ENCODE peak calls at places on chromosomes 4 and X, in eight cellular contexts. One of them, this sample, is unnamed.

GRCh38 chrX:125622899-125623298 is 303.2 kb downstream of the TEX13C start:
- DNase-seq in mesendoderm: no peak
- DNase-seq in tibial nerve: no peak
- DNase-seq in cardiac muscle cell: no peak
- DNase-seq in left ventricle myocardium inferior: no peak
- DNase-seq in CD8-positive, alpha-beta T cell: no peak
- DNase-seq in heart right ventricle: no peak
- DNase-seq in BE2C: no peak
- DNase-seq in this sample: no peak

GRCh38 chr4:26022346-26022891 is 108.4 kb downstream of the SMIM20 start:
- DNase-seq in mesendoderm: no peak
- DNase-seq in tibial nerve: no peak
- DNase-seq in cardiac muscle cell: no peak
- DNase-seq in left ventricle myocardium inferior: no peak
- DNase-seq in CD8-positive, alpha-beta T cell: no peak
- DNase-seq in heart right ventricle: no peak
- DNase-seq in BE2C: no peak
- DNase-seq in this sample: peak; percentile 10

GRCh38 chrX:54357414-54358377 is at the start of gene WNK3:
- DNase-seq in mesendoderm: peak; percentile 93
- DNase-seq in tibial nerve: peak; percentile 58
- DNase-seq in cardiac muscle cell: peak; percentile 91
- DNase-seq in left ventricle myocardium inferior: peak; percentile 71
- DNase-seq in CD8-positive, alpha-beta T cell: peak; percentile 13
- DNase-seq in heart right ventricle: peak; percentile 70
- DNase-seq in BE2C: peak; percentile 82
- DNase-seq in this sample: peak; percentile 3

GRCh38 chr4:189592905-189593304 is 347.8 kb upstream of the FRG1 start:
- DNase-seq in mesendoderm: no peak
- DNase-seq in tibial nerve: no peak
- DNase-seq in cardiac muscle cell: no peak
- DNase-seq in left ventricle myocardium inferior: no peak
- DNase-seq in CD8-positive, alpha-beta T cell: no peak
- DNase-seq in heart right ventricle: no peak
- DNase-seq in BE2C: no peak
- DNase-seq in this sample: no peak

GRCh38 chr4:819401-820229 is 6.3 kb downstream of the CPLX1 start:
- DNase-seq in mesendoderm: no peak
- DNase-seq in tibial nerve: no peak
- DNase-seq in cardiac muscle cell: no peak
- DNase-seq in left ventricle myocardium inferior: no peak
- DNase-seq in CD8-positive, alpha-beta T cell: no peak
- DNase-seq in heart right ventricle: no peak
- DNase-seq in BE2C: no peak
- DNase-seq in this sample: no peak

GRCh38 chr4:40909363-40909876 is 159.7 kb downstream of the NSUN7 start:
- DNase-seq in mesendoderm: no peak
- DNase-seq in tibial nerve: no peak
- DNase-seq in cardiac muscle cell: peak; percentile 70
- DNase-seq in left ventricle myocardium inferior: no peak
- DNase-seq in CD8-positive, alpha-beta T cell: no peak
- DNase-seq in heart right ventricle: no peak
- DNase-seq in BE2C: peak; percentile 74
- DNase-seq in this sample: no peak

GRCh38 chrX:132984058-132984650 is 25.7 kb upstream of the HS6ST2 start:
- DNase-seq in mesendoderm: no peak
- DNase-seq in tibial nerve: no peak
- DNase-seq in cardiac muscle cell: no peak
- DNase-seq in left ventricle myocardium inferior: no peak
- DNase-seq in CD8-positive, alpha-beta T cell: no peak
- DNase-seq in heart right ventricle: no peak
- DNase-seq in BE2C: peak; percentile 46
- DNase-seq in this sample: no peak

GRCh38 chr4:84167089-84167488 is 332.0 kb downstream of the NKX6-1 start:
- DNase-seq in mesendoderm: no peak
- DNase-seq in tibial nerve: no peak
- DNase-seq in cardiac muscle cell: no peak
- DNase-seq in left ventricle myocardium inferior: no peak
- DNase-seq in CD8-positive, alpha-beta T cell: no peak
- DNase-seq in heart right ventricle: no peak
- DNase-seq in BE2C: no peak
- DNase-seq in this sample: no peak

GRCh38 chr4:88106205-88106604 is 52.2 kb downstream of the ABCG2 start:
- DNase-seq in mesendoderm: no peak
- DNase-seq in tibial nerve: no peak
- DNase-seq in cardiac muscle cell: no peak
- DNase-seq in left ventricle myocardium inferior: no peak
- DNase-seq in CD8-positive, alpha-beta T cell: no peak
- DNase-seq in heart right ventricle: no peak
- DNase-seq in BE2C: no peak
- DNase-seq in this sample: no peak

GRCh38 chr4:112127736-112128322 is 17.4 kb upstream of the FAM241A start:
- DNase-seq in mesendoderm: peak; percentile 60
- DNase-seq in tibial nerve: no peak
- DNase-seq in cardiac muscle cell: peak; percentile 33
- DNase-seq in left ventricle myocardium inferior: no peak
- DNase-seq in CD8-positive, alpha-beta T cell: no peak
- DNase-seq in heart right ventricle: no peak
- DNase-seq in BE2C: no peak
- DNase-seq in this sample: no peak

GRCh38 chrX:105822138-105823091 is at the start of gene NRK:
- DNase-seq in mesendoderm: peak; percentile 35
- DNase-seq in tibial nerve: no peak
- DNase-seq in cardiac muscle cell: peak; percentile 55
- DNase-seq in left ventricle myocardium inferior: peak; percentile 22
- DNase-seq in CD8-positive, alpha-beta T cell: no peak
- DNase-seq in heart right ventricle: peak; percentile 9
- DNase-seq in BE2C: no peak
- DNase-seq in this sample: no peak

GRCh38 chrX:108312938-108313337 is 125.3 kb downstream of the COL4A6 start:
- DNase-seq in mesendoderm: peak; percentile 91
- DNase-seq in tibial nerve: no peak
- DNase-seq in cardiac muscle cell: peak; percentile 37
- DNase-seq in left ventricle myocardium inferior: peak; percentile 28
- DNase-seq in CD8-positive, alpha-beta T cell: no peak
- DNase-seq in heart right ventricle: peak; percentile 58
- DNase-seq in BE2C: no peak
- DNase-seq in this sample: no peak

GRCh38 chrX:108316456-108316855 is 121.8 kb downstream of the COL4A6 start:
- DNase-seq in mesendoderm: no peak
- DNase-seq in tibial nerve: no peak
- DNase-seq in cardiac muscle cell: no peak
- DNase-seq in left ventricle myocardium inferior: no peak
- DNase-seq in CD8-positive, alpha-beta T cell: no peak
- DNase-seq in heart right ventricle: no peak
- DNase-seq in BE2C: no peak
- DNase-seq in this sample: no peak

GRCh38 chrX:108312011-108312410 is 126.2 kb downstream of the COL4A6 start:
- DNase-seq in mesendoderm: no peak
- DNase-seq in tibial nerve: no peak
- DNase-seq in cardiac muscle cell: no peak
- DNase-seq in left ventricle myocardium inferior: no peak
- DNase-seq in CD8-positive, alpha-beta T cell: no peak
- DNase-seq in heart right ventricle: no peak
- DNase-seq in BE2C: no peak
- DNase-seq in this sample: no peak

GRCh38 chrX:108310511-108310910 is 127.7 kb downstream of the COL4A6 start:
- DNase-seq in mesendoderm: no peak
- DNase-seq in tibial nerve: no peak
- DNase-seq in cardiac muscle cell: peak; percentile 32
- DNase-seq in left ventricle myocardium inferior: no peak
- DNase-seq in CD8-positive, alpha-beta T cell: no peak
- DNase-seq in heart right ventricle: no peak
- DNase-seq in BE2C: no peak
- DNase-seq in this sample: no peak

DNA sequence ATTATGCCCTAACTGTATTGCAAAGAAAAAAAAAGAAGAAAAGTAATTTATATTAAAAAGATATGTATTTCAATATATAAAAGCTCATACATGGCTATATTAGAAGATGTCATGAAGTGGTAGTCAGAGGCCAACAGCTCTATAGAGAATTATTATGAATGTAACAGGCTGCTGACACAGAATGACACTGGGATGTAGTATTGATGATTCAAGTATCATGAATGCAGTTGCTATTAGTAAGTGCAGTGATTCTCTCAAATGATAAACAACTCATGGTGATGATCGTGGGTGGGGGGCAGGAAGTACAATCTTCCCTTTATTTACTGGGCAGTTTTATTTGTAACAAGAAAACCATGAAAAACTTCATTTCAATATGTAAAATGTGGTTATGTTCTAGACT is 124.6 kb downstream of the COL4A6 start:
- DNase-seq in mesendoderm: no peak
- DNase-seq in tibial nerve: no peak
- DNase-seq in cardiac muscle cell: no peak
- DNase-seq in left ventricle myocardium inferior: no peak
- DNase-seq in CD8-positive, alpha-beta T cell: no peak
- DNase-seq in heart right ventricle: no peak
- DNase-seq in BE2C: no peak
- DNase-seq in this sample: no peak
- H3K27me3 ChIP-seq in mesendoderm: no peaks in the 10 kb centered on the region
- H3K27me3 ChIP-seq in tibial nerve: no peaks in the 10 kb centered on the region
- H3K27me3 ChIP-seq in cardiac muscle cell: no peaks in the 10 kb centered on the region
- H3K27me3 ChIP-seq in left ventricle myocardium inferior: no peaks in the 10 kb centered on the region
- H3K27me3 ChIP-seq in CD8-positive, alpha-beta T cell: no peaks in the 10 kb centered on the region
- H3K27me3 ChIP-seq in heart right ventricle: no peaks in the 10 kb centered on the region
- H3K27me3 ChIP-seq in BE2C: no peaks in the 10 kb centered on the region
- H3K27me3 ChIP-seq in this sample: no peaks in the 10 kb centered on the region

GRCh38 chr4:10578027-10578426 is 106.5 kb downstream of the CLNK start:
- DNase-seq in mesendoderm: no peak
- DNase-seq in tibial nerve: no peak
- DNase-seq in cardiac muscle cell: no peak
- DNase-seq in left ventricle myocardium inferior: no peak
- DNase-seq in CD8-positive, alpha-beta T cell: no peak
- DNase-seq in heart right ventricle: no peak
- DNase-seq in BE2C: no peak
- DNase-seq in this sample: no peak
- H3K4me1 ChIP-seq in mesendoderm: no peaks in the 10 kb centered on the region
- H3K4me1 ChIP-seq in tibial nerve: peaks cover 7% of the 10 kb centered on the region
- H3K4me1 ChIP-seq in cardiac muscle cell: no peaks in the 10 kb centered on the region
- H3K4me1 ChIP-seq in left ventricle myocardium inferior: no peaks in the 10 kb centered on the region
- H3K4me1 ChIP-seq in CD8-positive, alpha-beta T cell: no peaks in the 10 kb centered on the region
- H3K4me1 ChIP-seq in heart right ventricle: no peaks in the 10 kb centered on the region
- H3K4me1 ChIP-seq in BE2C: no peaks in the 10 kb centered on the region
- H3K4me1 ChIP-seq in this sample: no peaks in the 10 kb centered on the region

DNA sequence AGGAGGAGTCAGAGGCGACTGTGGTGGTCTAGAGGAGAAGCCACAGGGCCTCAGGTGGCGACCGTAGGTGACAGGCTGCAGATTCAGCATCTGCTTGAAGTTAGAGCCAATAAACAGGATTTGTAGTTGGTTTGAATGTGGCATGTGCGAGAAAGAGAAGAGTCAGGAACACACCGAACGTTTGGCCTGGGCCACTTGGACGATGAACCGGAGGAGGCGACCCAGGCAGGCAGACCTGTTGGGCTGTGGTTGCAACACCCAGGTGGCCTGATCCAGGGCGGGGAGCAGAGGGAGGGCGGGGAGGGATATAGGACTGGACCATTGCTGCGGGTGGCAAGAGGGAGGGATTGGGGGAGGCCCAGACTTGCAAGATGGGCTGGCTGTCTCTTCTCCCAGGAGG is 10.0 kb upstream of the PSAPL1 start:
- DNase-seq in mesendoderm: no peak
- DNase-seq in tibial nerve: no peak
- DNase-seq in cardiac muscle cell: no peak
- DNase-seq in left ventricle myocardium inferior: no peak
- DNase-seq in CD8-positive, alpha-beta T cell: no peak
- DNase-seq in heart right ventricle: no peak
- DNase-seq in BE2C: no peak
- DNase-seq in this sample: no peak
- H3K27me3 ChIP-seq in mesendoderm: no peaks in the 10 kb centered on the region
- H3K27me3 ChIP-seq in tibial nerve: no peaks in the 10 kb centered on the region
- H3K27me3 ChIP-seq in cardiac muscle cell: no peaks in the 10 kb centered on the region
- H3K27me3 ChIP-seq in left ventricle myocardium inferior: peaks cover 54% of the 10 kb centered on the region
- H3K27me3 ChIP-seq in CD8-positive, alpha-beta T cell: no peaks in the 10 kb centered on the region
- H3K27me3 ChIP-seq in heart right ventricle: no peaks in the 10 kb centered on the region
- H3K27me3 ChIP-seq in BE2C: no peaks in the 10 kb centered on the region
- H3K27me3 ChIP-seq in this sample: no peaks in the 10 kb centered on the region

DNA sequence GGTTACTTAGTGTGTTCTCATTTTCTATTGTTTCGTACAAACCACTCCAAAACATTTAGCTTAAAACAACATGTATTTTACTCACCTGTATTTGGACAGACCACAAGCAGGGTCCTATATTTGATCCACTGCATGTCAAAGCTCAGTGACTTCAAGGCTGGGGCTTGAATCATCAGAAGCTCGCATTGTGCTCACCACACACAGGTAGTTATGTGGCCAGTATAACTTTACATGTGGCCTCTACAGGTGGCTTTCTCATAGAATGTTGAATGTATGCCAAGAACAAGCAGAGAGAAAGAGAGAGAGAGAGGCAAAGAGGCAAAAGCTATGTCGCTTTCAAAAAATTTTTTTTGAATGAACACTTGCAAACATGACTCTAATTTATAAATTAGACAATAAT is 107.6 kb downstream of the QRFPR start:
- DNase-seq in mesendoderm: no peak
- DNase-seq in tibial nerve: no peak
- DNase-seq in cardiac muscle cell: no peak
- DNase-seq in left ventricle myocardium inferior: no peak
- DNase-seq in CD8-positive, alpha-beta T cell: no peak
- DNase-seq in heart right ventricle: no peak
- DNase-seq in BE2C: no peak
- DNase-seq in this sample: peak; percentile 36
- H3K4me1 ChIP-seq in mesendoderm: peaks cover 8% of the 10 kb centered on the region
- H3K4me1 ChIP-seq in tibial nerve: no peaks in the 10 kb centered on the region
- H3K4me1 ChIP-seq in cardiac muscle cell: no peaks in the 10 kb centered on the region
- H3K4me1 ChIP-seq in left ventricle myocardium inferior: no peaks in the 10 kb centered on the region
- H3K4me1 ChIP-seq in CD8-positive, alpha-beta T cell: no peaks in the 10 kb centered on the region
- H3K4me1 ChIP-seq in heart right ventricle: no peaks in the 10 kb centered on the region
- H3K4me1 ChIP-seq in BE2C: no peaks in the 10 kb centered on the region
- H3K4me1 ChIP-seq in this sample: no peaks in the 10 kb centered on the region